ENCODE peak calls at places on chromosomes 11 and 22, in nine cellular contexts. W is right cardiac atrium; K is stimulated activated CD4-positive, alpha-beta T cell treated with anti-CD3 and anti-CD28 coated beads, TNF-alpha, amount 100 ng/mL, for 24 hours; I is iris pigment epithelial cell; L is endothelial cell; N is activated CD4-positive, alpha-beta T cell treated with anti-CD3 and anti-CD28 coated beads, Interleukin-2, amount 50 U/mL, for 48 hours; Z is pons; P is caudate nucleus; V is GM12865. X is an unnamed sample.

GRCh38 chr22:19483481-19484244 is 3.9 kb downstream of the CDC45 start:
- DNase-seq in V (no peak), K (no peak), N (no peak), P (no peak), Z (no peak), L (no peak), I (peak; percentile 98), W (no peak), X (no peak)

GRCh38 chr11:75311858-75312288 is 39.6 kb downstream of the ARRB1 start:
- DNase-seq in K (no peak), W (peak; percentile 91), P (peak; percentile 54), L (no peak), Z (peak; percentile 68), I (peak; percentile 36), V (no peak), N (no peak), X (peak; percentile 68)

GRCh38 chr11:104995001-104995408 is 26.6 kb upstream of the CASP4 start:
- DNase-seq in I (no peak), V (no peak), L (no peak), P (no peak), K (no peak), W (no peak), Z (no peak), N (no peak), X (no peak)

GRCh38 chr11:69114362-69114761 is 41.4 kb upstream of the SMIM38 start:
- DNase-seq in V (no peak), Z (no peak), L (no peak), W (no peak), I (no peak), K (no peak), N (no peak), P (no peak), X (no peak)

GRCh38 chr22:43230983-43231723 is 44.2 kb upstream of the TTLL12 start:
- DNase-seq in I (peak; percentile 25), N (peak; percentile 73), P (no peak), W (peak; percentile 40), Z (peak; percentile 14), V (peak; percentile 72), K (peak; percentile 52), L (peak; percentile 75), X (peak; percentile 77)

GRCh38 chr11:1238767-1239595 is 16.1 kb downstream of the MUC5B start:
- DNase-seq in Z (no peak), L (peak; percentile 52), W (no peak), N (no peak), P (no peak), V (no peak), I (no peak), K (no peak), X (no peak)

GRCh38 chr11:77868744-77869143 is 47.8 kb downstream of the AAMDC start:
- DNase-seq in K (no peak), W (no peak), I (no peak), V (no peak), P (no peak), L (no peak), Z (no peak), N (no peak), X (no peak)

GRCh38 chr11:75195164-75195962 is 44.5 kb downstream of the SLCO2B1 start:
- DNase-seq in V (no peak), P (peak; percentile 41), L (no peak), I (no peak), K (no peak), W (peak; percentile 81), N (no peak), Z (peak; percentile 84), X (no peak)

GRCh38 chr22:34992672-34993071 is 73.3 kb upstream of the ISX start:
- DNase-seq in W (no peak), I (no peak), Z (no peak), N (no peak), P (no peak), K (no peak), V (peak; percentile 56), L (no peak), X (no peak)

X was measured in cerebellum.